ENCODE peak calls at places on chromosomes 2 and 18, in four cellular contexts. One of them, this sample, is unnamed.

GRCh38 chr18:24014062-24014985 is at the start of gene TTC39C:
- DNase-seq in AG09309: no peak
- DNase-seq in GM12865: peak
- DNase-seq in PC-9: no peak
- DNase-seq in this sample: no peak

GRCh38 chr2:133044556-133044955 is 374.6 kb upstream of the LYPD1 start:
- DNase-seq in AG09309: no peak
- DNase-seq in GM12865: no peak
- DNase-seq in PC-9: no peak
- DNase-seq in this sample: no peak

GRCh38 chr18:9683418-9684396 is 24.4 kb upstream of the RAB31 start:
- DNase-seq in AG09309: no peak
- DNase-seq in GM12865: no peak
- DNase-seq in PC-9: peak
- DNase-seq in this sample: no peak

GRCh38 chr18:46265190-46266156 is 161.3 kb downstream of the HAUS1 start:
- DNase-seq in AG09309: no peak
- DNase-seq in GM12865: no peak
- DNase-seq in PC-9: no peak
- DNase-seq in this sample: no peak

GRCh38 chr2:54342603-54343002 is 86.6 kb upstream of the TSPYL6 start:
- DNase-seq in AG09309: no peak
- DNase-seq in GM12865: no peak
- DNase-seq in PC-9: no peak
- DNase-seq in this sample: no peak

GRCh38 chr2:20430461-20431302 is 16.2 kb upstream of the RHOB start:
- DNase-seq in AG09309: no peak
- DNase-seq in GM12865: peak
- DNase-seq in PC-9: no peak
- DNase-seq in this sample: no peak

GRCh38 chr2:101327863-101328394 is 19.4 kb upstream of the RNF149 start:
- DNase-seq in AG09309: no peak
- DNase-seq in GM12865: no peak
- DNase-seq in PC-9: peak
- DNase-seq in this sample: no peak

GRCh38 chr2:157418215-157418614 is 25.7 kb downstream of the CYTIP start:
- DNase-seq in AG09309: no peak
- DNase-seq in GM12865: no peak
- DNase-seq in PC-9: no peak
- DNase-seq in this sample: peak

GRCh38 chr2:65228249-65228750 is 669 bp downstream of the ACTR2 start:
- DNase-seq in AG09309: no peak
- DNase-seq in GM12865: peak
- DNase-seq in PC-9: peak
- DNase-seq in this sample: peak

GRCh38 chr2:108607706-108608301 is 73.5 kb downstream of the LIMS1 start:
- DNase-seq in AG09309: no peak
- DNase-seq in GM12865: peak
- DNase-seq in PC-9: no peak
- DNase-seq in this sample: no peak

GRCh38 chr2:237118025-237118424 is 32.3 kb downstream of the COPS8 start:
- DNase-seq in AG09309: no peak
- DNase-seq in GM12865: no peak
- DNase-seq in PC-9: no peak
- DNase-seq in this sample: no peak

GRCh38 chr2:166768393-166769123 is 119.7 kb upstream of the XIRP2 start:
- DNase-seq in AG09309: no peak
- DNase-seq in GM12865: no peak
- DNase-seq in PC-9: no peak
- DNase-seq in this sample: no peak

DNA sequence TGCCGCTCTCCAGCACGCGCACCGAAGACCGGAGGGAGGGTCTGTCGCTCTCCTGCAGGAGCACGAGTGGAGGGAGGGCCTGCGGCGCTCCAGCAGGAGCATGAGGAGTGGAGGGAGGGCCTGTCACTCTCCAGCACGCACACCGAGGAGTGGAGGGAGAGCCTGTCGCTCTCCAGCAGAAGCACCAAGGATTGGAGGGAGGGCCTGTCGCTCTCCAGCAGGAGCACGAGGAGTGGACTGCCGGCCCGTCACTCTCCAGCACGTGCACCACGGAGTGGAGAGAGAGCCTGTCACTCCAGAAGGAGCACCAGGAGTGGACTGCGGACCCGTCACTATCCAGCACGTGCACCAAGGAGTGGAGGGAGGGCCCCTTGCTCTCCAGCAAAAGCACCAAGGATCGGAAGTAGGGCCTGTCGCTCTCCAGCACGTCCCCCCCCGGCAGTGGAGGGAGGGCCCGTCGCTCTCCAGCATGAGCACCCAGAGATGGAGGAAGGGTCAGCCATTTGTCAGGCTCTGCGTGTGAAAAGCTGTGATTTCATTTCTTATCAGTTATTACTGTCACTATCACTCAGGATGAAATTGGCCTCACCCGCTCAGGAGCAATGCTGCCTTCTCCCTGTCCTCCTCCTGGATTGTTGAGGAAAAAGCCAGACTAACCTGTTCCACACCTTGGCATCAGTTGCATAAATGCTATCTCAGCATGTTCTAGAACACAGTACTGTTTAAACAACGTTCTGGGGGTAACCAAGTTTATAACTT is 35.9 kb downstream of the ADI1 start:
- DNase-seq in AG09309: no peak
- DNase-seq in GM12865: no peak
- DNase-seq in PC-9: peak
- DNase-seq in this sample: no peak
- H3K4me3 ChIP-seq in AG09309: no peak
- H3K4me3 ChIP-seq in GM12865: no peak
- H3K4me3 ChIP-seq in PC-9: no peak
- H3K4me3 ChIP-seq in this sample: no peak

DNA sequence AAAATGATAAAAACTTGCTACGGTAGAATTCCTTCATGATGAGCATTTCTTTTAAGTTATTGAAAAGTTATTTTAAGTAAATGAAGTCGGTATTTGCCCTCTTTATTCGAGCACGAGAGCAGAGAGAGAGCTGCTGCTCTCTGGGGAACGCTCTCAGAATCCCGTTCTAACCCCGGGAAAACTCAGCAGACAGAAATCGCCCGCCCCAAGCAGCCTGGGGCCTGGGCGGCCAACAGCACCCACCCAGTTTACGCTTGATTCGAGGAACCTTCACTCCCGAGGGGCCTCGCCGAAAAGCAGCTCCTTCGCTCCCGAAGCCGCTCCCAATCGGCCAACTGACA is 3.5 kb upstream of the OTX1 start:
- DNase-seq in AG09309: no peak
- DNase-seq in GM12865: no peak
- DNase-seq in PC-9: no peak
- DNase-seq in this sample: no peak
- H3K4me3 ChIP-seq in AG09309: no peak
- H3K4me3 ChIP-seq in GM12865: peak
- H3K4me3 ChIP-seq in PC-9: no peak
- H3K4me3 ChIP-seq in this sample: no peak

DNA sequence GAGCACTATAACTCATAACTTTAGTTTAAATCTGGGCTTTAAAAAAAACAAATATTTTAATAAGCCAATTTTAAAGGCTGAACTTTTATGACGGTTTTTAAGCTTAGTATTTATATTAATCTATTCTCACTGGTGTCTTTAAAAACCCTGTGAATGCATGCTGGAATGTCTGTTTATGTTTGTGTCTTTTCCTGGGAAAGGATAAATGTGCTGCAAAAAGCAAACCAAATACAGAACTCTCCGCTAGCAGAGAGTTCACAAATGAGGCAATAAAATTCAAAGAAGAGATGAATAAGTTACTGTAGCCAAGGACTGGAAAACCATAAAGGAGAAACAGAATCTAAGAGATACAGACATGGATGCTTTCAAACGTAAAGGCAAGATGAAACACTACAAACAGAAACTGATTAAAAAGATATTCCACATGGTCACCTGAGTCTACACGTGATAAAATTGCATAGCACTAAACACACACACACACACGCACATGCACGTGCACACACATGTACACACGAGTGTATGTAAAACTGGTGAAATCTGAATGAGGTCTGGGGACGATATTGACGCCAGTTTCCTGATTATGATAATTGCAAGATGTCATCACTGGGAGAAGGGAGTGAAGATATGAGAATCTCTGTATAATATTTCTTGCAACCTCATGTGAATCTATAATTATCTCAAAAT is 4.4 kb downstream of the TWIST2 start:
- DNase-seq in AG09309: no peak
- DNase-seq in GM12865: no peak
- DNase-seq in PC-9: no peak
- DNase-seq in this sample: no peak
- H3K4me3 ChIP-seq in AG09309: peak
- H3K4me3 ChIP-seq in GM12865: no peak
- H3K4me3 ChIP-seq in PC-9: no peak
- H3K4me3 ChIP-seq in this sample: no peak

GRCh38 chr2:176638167-176639015 is 369.1 kb downstream of the MTX2 start:
- DNase-seq in AG09309: no peak
- DNase-seq in GM12865: peak
- DNase-seq in PC-9: no peak
- DNase-seq in this sample: no peak

GRCh38 chr2:176639016-176639343 is 369.7 kb downstream of the MTX2 start:
- DNase-seq in AG09309: no peak
- DNase-seq in GM12865: no peak
- DNase-seq in PC-9: no peak
- DNase-seq in this sample: no peak

GRCh38 chr2:176636376-176636775 is 367.1 kb downstream of the MTX2 start:
- DNase-seq in AG09309: no peak
- DNase-seq in GM12865: no peak
- DNase-seq in PC-9: no peak
- DNase-seq in this sample: no peak

GRCh38 chr2:176637497-176638166 is 368.4 kb downstream of the MTX2 start:
- DNase-seq in AG09309: no peak
- DNase-seq in GM12865: peak
- DNase-seq in PC-9: no peak
- DNase-seq in this sample: no peak

GRCh38 chr2:176637134-176637496 is 367.9 kb downstream of the MTX2 start:
- DNase-seq in AG09309: no peak
- DNase-seq in GM12865: peak
- DNase-seq in PC-9: no peak
- DNase-seq in this sample: no peak
- H3K4me3 ChIP-seq in AG09309: peak
- H3K4me3 ChIP-seq in GM12865: peak
- H3K4me3 ChIP-seq in PC-9: no peak
- H3K4me3 ChIP-seq in this sample: no peak

DNA sequence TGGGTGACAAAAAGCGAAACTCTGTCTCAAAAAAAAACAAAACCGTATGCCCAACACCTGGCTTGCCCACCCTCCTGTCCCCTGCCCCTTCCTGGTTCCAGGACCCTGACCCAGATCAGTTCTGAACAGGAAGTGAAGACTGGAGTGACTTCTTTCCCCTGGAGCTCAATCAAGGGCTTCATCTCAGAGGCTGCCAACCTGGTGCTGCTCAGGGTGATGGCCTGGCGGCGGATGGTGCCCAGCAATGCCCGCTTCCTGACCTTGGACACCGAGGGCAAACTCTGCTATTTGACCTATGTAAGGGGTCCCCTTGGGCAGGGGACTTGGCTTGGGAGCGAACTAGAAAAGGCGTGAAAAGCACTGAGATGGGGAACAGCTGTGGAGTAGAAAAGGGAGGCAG is 5.9 kb downstream of the CATIP start:
- DNase-seq in AG09309: no peak
- DNase-seq in GM12865: peak
- DNase-seq in PC-9: no peak
- DNase-seq in this sample: no peak
- H3K4me3 ChIP-seq in AG09309: no peak
- H3K4me3 ChIP-seq in GM12865: no peak
- H3K4me3 ChIP-seq in PC-9: no peak
- H3K4me3 ChIP-seq in this sample: no peak

DNA sequence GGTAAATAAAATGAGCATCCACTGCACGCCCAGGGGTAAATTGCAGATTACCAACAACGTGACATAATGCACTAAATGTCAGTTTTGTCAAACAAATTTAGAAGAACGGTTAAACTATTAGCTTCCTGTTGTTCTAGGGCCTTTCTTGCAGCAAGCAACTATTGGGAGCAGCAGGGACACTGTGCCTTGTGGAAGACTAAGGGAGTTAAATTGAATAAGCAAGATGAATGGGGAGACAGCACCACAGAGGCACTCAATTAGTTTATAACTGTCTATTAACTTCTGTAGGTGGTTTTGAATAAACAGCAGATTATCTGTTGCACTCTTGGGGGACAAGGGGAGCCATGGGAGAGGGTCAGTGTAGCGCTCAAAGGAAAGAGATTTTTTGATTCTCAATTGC is 391.0 kb upstream of the RAB12 start:
- DNase-seq in AG09309: no peak
- DNase-seq in GM12865: no peak
- DNase-seq in PC-9: no peak
- DNase-seq in this sample: no peak
- H3K4me3 ChIP-seq in AG09309: no peak
- H3K4me3 ChIP-seq in GM12865: no peak
- H3K4me3 ChIP-seq in PC-9: no peak
- H3K4me3 ChIP-seq in this sample: no peak

GRCh38 chr18:76524900-76525698 is 30.1 kb upstream of the ZNF516 start:
- DNase-seq in AG09309: no peak
- DNase-seq in GM12865: peak
- DNase-seq in PC-9: peak
- DNase-seq in this sample: no peak
- H3K4me3 ChIP-seq in AG09309: peak
- H3K4me3 ChIP-seq in GM12865: peak
- H3K4me3 ChIP-seq in PC-9: peak
- H3K4me3 ChIP-seq in this sample: no peak

DNA sequence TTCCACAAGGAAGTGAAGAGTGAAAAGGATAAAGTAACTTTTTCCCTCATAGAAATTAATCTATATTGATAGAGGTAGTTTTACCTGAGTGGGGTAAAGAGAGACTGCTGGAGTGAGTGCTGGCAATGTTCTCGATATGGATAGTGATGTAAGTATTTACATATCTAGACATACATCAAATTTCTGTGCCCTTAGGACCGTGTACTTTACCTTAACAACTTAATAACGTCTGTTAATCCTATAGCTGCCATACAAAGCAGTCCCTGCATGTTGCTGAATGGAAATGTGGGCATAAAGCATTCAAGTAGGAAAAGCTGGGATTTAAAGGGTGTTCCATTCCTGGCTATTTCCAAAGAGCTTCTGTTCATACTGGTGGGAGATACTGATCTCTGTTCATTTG is 162.4 kb upstream of the NOSTRIN start:
- DNase-seq in AG09309: no peak
- DNase-seq in GM12865: no peak
- DNase-seq in PC-9: no peak
- DNase-seq in this sample: no peak
- H3K4me3 ChIP-seq in AG09309: no peak
- H3K4me3 ChIP-seq in GM12865: no peak
- H3K4me3 ChIP-seq in PC-9: no peak
- H3K4me3 ChIP-seq in this sample: no peak